ENCODE peak calls at places on chromosomes 11 and 22, in ten cellular contexts. I is stimulated activated CD4-positive, alpha-beta T cell treated with anti-CD3 and anti-CD28 coated beads, TNF-alpha, amount 100 ng/mL, for 48 hours; N is skeletal muscle cell; Z is LoVo; V is Daoy; O is astrocyte of the spinal cord; R is left lung; Q is neural crest cell; G is T-helper 2 cell; T is PC-3. J is an unnamed sample.

GRCh38 chr11:2825886-2826678 is 59.5 kb downstream of the CDKN1C start:
- DNase-seq in I (no peak), N (peak; percentile 93), Z (no peak), V (peak; percentile 80), O (peak; percentile 98), R (peak; percentile 78), Q (no peak), G (no peak), T (peak; percentile 88), J (peak; percentile 97)

GRCh38 chr11:89498845-89499448 is 7.8 kb upstream of the NOX4 start:
- DNase-seq in I (no peak), N (no peak), Z (no peak), V (no peak), O (no peak), R (no peak), Q (no peak), G (no peak), T (peak; percentile 45), J (no peak)

GRCh38 chr11:17531818-17532131 is 12.4 kb downstream of the USH1C start:
- DNase-seq in I (no peak), N (peak; percentile 19), Z (no peak), V (peak; percentile 59), O (no peak), R (no peak), Q (no peak), G (no peak), T (no peak), J (peak; percentile 59)

GRCh38 chr11:134583397-134583990 is 171.5 kb upstream of the B3GAT1 start:
- DNase-seq in I (no peak), N (no peak), Z (no peak), V (no peak), O (no peak), R (no peak), Q (no peak), G (no peak), T (no peak), J (no peak)

GRCh38 chr22:24176040-24176439 is 5.2 kb upstream of the SUSD2 start:
- DNase-seq in I (no peak), N (no peak), Z (no peak), V (no peak), O (no peak), R (no peak), Q (no peak), G (no peak), T (no peak), J (no peak)

GRCh38 chr11:101127699-101128570 is 1.7 kb downstream of the PGR start:
- DNase-seq in I (no peak), N (no peak), Z (no peak), V (peak; percentile 1), O (no peak), R (peak; percentile 77), Q (peak; percentile 24), G (no peak), T (no peak), J (no peak)

GRCh38 chr11:116229581-116229980 is 543.2 kb downstream of the BUD13 start:
- DNase-seq in I (no peak), N (no peak), Z (no peak), V (no peak), O (no peak), R (no peak), Q (no peak), G (no peak), T (no peak), J (no peak)

GRCh38 chr11:17544181-17544622 is at the start of gene USH1C:
- DNase-seq in I (peak; percentile 6), N (no peak), Z (peak; percentile 78), V (peak; percentile 43), O (no peak), R (peak; percentile 83), Q (peak; percentile 31), G (no peak), T (no peak), J (no peak)

GRCh38 chr11:120306519-120307242 is 18.4 kb upstream of the TLCD5 start:
- DNase-seq in I (no peak), N (peak; percentile 66), Z (peak; percentile 74), V (peak; percentile 94), O (peak; percentile 85), R (no peak), Q (no peak), G (no peak), T (peak; percentile 98), J (peak; percentile 86)

GRCh38 chr22:46150615-46151423 is 493 bp downstream of the PPARA start:
- DNase-seq in I (no peak), N (no peak), Z (peak; percentile 12), V (peak; percentile 27), O (no peak), R (peak; percentile 89), Q (peak; percentile 26), G (peak; percentile 37), T (no peak), J (no peak)

GRCh38 chr11:12455938-12456337 is 78.6 kb downstream of the PARVA start:
- DNase-seq in I (no peak), N (no peak), Z (no peak), V (no peak), O (peak; percentile 50), R (no peak), Q (no peak), G (no peak), T (no peak), J (peak; percentile 51)

GRCh38 chr22:35465109-35465701 is 65.3 kb downstream of the MCM5 start:
- DNase-seq in I (no peak), N (no peak), Z (no peak), V (no peak), O (no peak), R (peak; percentile 49), Q (no peak), G (no peak), T (no peak), J (no peak)

GRCh38 chr11:108559340-108559739 is 34.2 kb downstream of the EXPH5 start:
- DNase-seq in I (no peak), N (peak; percentile 62), Z (no peak), V (peak; percentile 57), O (peak; percentile 82), R (no peak), Q (no peak), G (no peak), T (no peak), J (peak; percentile 70)

GRCh38 chr11:71396548-71397123 is 51.6 kb downstream of the DHCR7 start:
- DNase-seq in I (no peak), N (no peak), Z (peak; percentile 27), V (no peak), O (no peak), R (no peak), Q (no peak), G (no peak), T (no peak), J (no peak)

GRCh38 chr11:1837171-1838076 is 1.4 kb upstream of the TNNI2 start:
- DNase-seq in I (peak; percentile 56), N (no peak), Z (no peak), V (peak; percentile 72), O (peak; percentile 44), R (peak; percentile 89), Q (peak; percentile 83), G (peak; percentile 58), T (peak; percentile 33), J (peak; percentile 47)

GRCh38 chr11:70075836-70076235 is 2.3 kb upstream of the ANO1 start:
- DNase-seq in I (no peak), N (no peak), Z (no peak), V (no peak), O (no peak), R (peak; percentile 24), Q (no peak), G (no peak), T (no peak), J (no peak)

GRCh38 chr11:76704171-76704948 is 33.8 kb upstream of the LRRC32 start:
- DNase-seq in I (no peak), N (no peak), Z (no peak), V (no peak), O (no peak), R (no peak), Q (no peak), G (no peak), T (no peak), J (no peak)

GRCh38 chr22:27844656-27845602 is 43.4 kb upstream of the MN1 start:
- DNase-seq in I (no peak), N (no peak), Z (no peak), V (no peak), O (no peak), R (no peak), Q (no peak), G (no peak), T (no peak), J (no peak)

GRCh38 chr11:130308925-130309324 is 5.8 kb downstream of the ZBTB44 start:
- DNase-seq in I (no peak), N (no peak), Z (no peak), V (no peak), O (no peak), R (no peak), Q (no peak), G (no peak), T (no peak), J (no peak)

GRCh38 chr11:44632466-44633123 is 67.1 kb downstream of the CD82 start:
- DNase-seq in I (no peak), N (no peak), Z (no peak), V (peak; percentile 77), O (no peak), R (no peak), Q (peak; percentile 35), G (no peak), T (peak; percentile 45), J (peak; percentile 47)

GRCh38 chr22:49747130-49747529 is 80.5 kb downstream of the BRD1 start:
- DNase-seq in I (no peak), N (no peak), Z (no peak), V (no peak), O (no peak), R (no peak), Q (no peak), G (no peak), T (no peak), J (no peak)

GRCh38 chr22:42190274-42190673 is 59.7 kb upstream of the CYP2D6 start:
- DNase-seq in I (no peak), N (no peak), Z (no peak), V (no peak), O (no peak), R (no peak), Q (no peak), G (no peak), T (no peak), J (peak; percentile 18)

GRCh38 chr22:43507235-43507634 is 95.4 kb downstream of the MPPED1 start:
- DNase-seq in I (no peak), N (no peak), Z (no peak), V (no peak), O (no peak), R (peak; percentile 29), Q (no peak), G (no peak), T (no peak), J (no peak)

GRCh38 chr11:76266269-76266668 is 60.0 kb upstream of the WNT11 start:
- DNase-seq in I (no peak), N (peak; percentile 53), Z (peak; percentile 54), V (peak; percentile 70), O (peak; percentile 70), R (peak; percentile 3), Q (no peak), G (no peak), T (peak; percentile 96), J (peak; percentile 91)

GRCh38 chr11:113447621-113448310 is 27.4 kb downstream of the DRD2 start:
- DNase-seq in I (no peak), N (no peak), Z (no peak), V (peak; percentile 80), O (peak; percentile 69), R (no peak), Q (no peak), G (no peak), T (peak; percentile 64), J (peak; percentile 94)

GRCh38 chr11:19117760-19118097 is 761 bp downstream of the ZDHHC13 start:
- DNase-seq in I (no peak), N (no peak), Z (no peak), V (no peak), O (peak; percentile 10), R (no peak), Q (no peak), G (no peak), T (no peak), J (no peak)

GRCh38 chr22:27997538-27997937 is 78.5 kb upstream of the PITPNB start:
- DNase-seq in I (no peak), N (peak; percentile 29), Z (no peak), V (peak; percentile 32), O (peak; percentile 34), R (peak; percentile 29), Q (no peak), G (no peak), T (no peak), J (no peak)

GRCh38 chr11:8251767-8252295 is 11.8 kb downstream of the LMO1 start:
- DNase-seq in I (no peak), N (no peak), Z (no peak), V (no peak), O (no peak), R (no peak), Q (no peak), G (no peak), T (no peak), J (no peak)